ENCODE peak calls at places on chromosomes 13 and 19, in ten cellular contexts. O is IMR-90, G is spleen, S is A549, X is heart left ventricle, C is Peyer's patch, P is tibial nerve, U is body of pancreas, Q is breast epithelium, Z is upper lobe of left lung. F is an unnamed sample.

GRCh38 chr13:74770361-74770760 is 636.2 kb upstream of the KLF12 start:
- DNase-seq in O (peak; percentile 94), G (no peak), S (no peak), X (no peak), C (no peak), P (no peak), U (no peak), Q (no peak), Z (no peak), F (peak; percentile 2)

GRCh38 chr19:8004723-8005513 is 523 bp downstream of the ELAVL1 start:
- DNase-seq in O (peak; percentile 21), G (no peak), S (no peak), X (no peak), C (no peak), P (no peak), U (no peak), Q (no peak), Z (peak; percentile 87), F (no peak)

GRCh38 chr13:43802511-43802910 is 15.7 kb upstream of the ENOX1 start:
- DNase-seq in O (no peak), G (no peak), S (no peak), X (no peak), C (no peak), P (no peak), U (no peak), Q (no peak), Z (no peak), F (no peak)

GRCh38 chr13:112657850-112658445 is 31.9 kb upstream of the ATP11A start:
- DNase-seq in O (peak; percentile 81), G (no peak), S (no peak), X (no peak), C (peak; percentile 38), P (no peak), U (no peak), Q (peak; percentile 50), Z (no peak), F (no peak)

GRCh38 chr13:78875792-78876580 is 217.0 kb upstream of the OBI1 start:
- DNase-seq in O (no peak), G (no peak), S (no peak), X (no peak), C (no peak), P (no peak), U (no peak), Q (no peak), Z (peak; percentile 59), F (no peak)

GRCh38 chr13:92175330-92175729 is 776.9 kb downstream of the GPC5 start:
- DNase-seq in O (peak; percentile 62), G (no peak), S (no peak), X (no peak), C (no peak), P (peak; percentile 15), U (peak; percentile 27), Q (no peak), Z (no peak), F (peak; percentile 22)

GRCh38 chr13:84648069-84648640 is 765.9 kb upstream of the SLITRK1 start:
- DNase-seq in O (no peak), G (no peak), S (no peak), X (no peak), C (no peak), P (no peak), U (no peak), Q (no peak), Z (no peak), F (no peak)

GRCh38 chr13:100707818-100708740 is 33.5 kb upstream of the TMTC4 start:
- DNase-seq in O (no peak), G (no peak), S (no peak), X (no peak), C (no peak), P (no peak), U (no peak), Q (no peak), Z (no peak), F (no peak)

GRCh38 chr19:51440846-51441409 is 17.3 kb downstream of the SIGLEC8 start:
- DNase-seq in O (no peak), G (peak; percentile 76), S (no peak), X (no peak), C (no peak), P (no peak), U (no peak), Q (no peak), Z (no peak), F (no peak)

GRCh38 chr13:46598140-46598819 is 45.3 kb downstream of the LRCH1 start:
- DNase-seq in O (no peak), G (no peak), S (no peak), X (no peak), C (no peak), P (no peak), U (no peak), Q (no peak), Z (no peak), F (no peak)

GRCh38 chr13:99339736-99340392 is 32.7 kb upstream of the GPR183 start:
- DNase-seq in O (peak; percentile 72), G (no peak), S (no peak), X (no peak), C (peak; percentile 74), P (no peak), U (peak; percentile 32), Q (no peak), Z (no peak), F (no peak)

GRCh38 chr13:38180100-38180499 is 169.6 kb upstream of the UFM1 start:
- DNase-seq in O (peak; percentile 2), G (no peak), S (no peak), X (no peak), C (no peak), P (no peak), U (no peak), Q (no peak), Z (no peak), F (no peak)

GRCh38 chr19:3129112-3129511 is 6.7 kb upstream of the GNA15 start:
- DNase-seq in O (peak; percentile 71), G (no peak), S (no peak), X (peak; percentile 9), C (no peak), P (peak; percentile 54), U (peak; percentile 48), Q (no peak), Z (no peak), F (no peak)

GRCh38 chr19:16896913-16897571 is 8.2 kb downstream of the F2RL3 start:
- DNase-seq in O (peak; percentile 91), G (peak; percentile 95), S (peak; percentile 65), X (peak; percentile 94), C (peak; percentile 94), P (peak; percentile 97), U (peak; percentile 97), Q (peak; percentile 98), Z (peak; percentile 96), F (peak; percentile 80)

GRCh38 chr19:19711306-19711933 is 21.5 kb downstream of the ZNF14 start:
- DNase-seq in O (no peak), G (no peak), S (no peak), X (no peak), C (no peak), P (no peak), U (no peak), Q (no peak), Z (no peak), F (no peak)

GRCh38 chr19:39399684-39400465 is 6.8 kb upstream of the ZFP36 start:
- DNase-seq in O (no peak), G (no peak), S (no peak), X (no peak), C (no peak), P (no peak), U (no peak), Q (no peak), Z (no peak), F (no peak)

GRCh38 chr19:2269244-2270156 is 12.5 kb downstream of the PEAK3 start:
- DNase-seq in O (peak; percentile 93), G (peak; percentile 98), S (peak; percentile 95), X (peak; percentile 98), C (peak; percentile 99), P (peak; percentile 92), U (peak; percentile 98), Q (peak; percentile 99), Z (peak; percentile 100), F (peak; percentile 100)

GRCh38 chr13:79645569-79645968 is 164.6 kb downstream of the NDFIP2 start:
- DNase-seq in O (no peak), G (no peak), S (no peak), X (no peak), C (no peak), P (no peak), U (no peak), Q (no peak), Z (no peak), F (no peak)

GRCh38 chr13:44312898-44313551 is 60.6 kb upstream of the SERP2 start:
- DNase-seq in O (peak; percentile 95), G (no peak), S (peak; percentile 14), X (no peak), C (no peak), P (no peak), U (no peak), Q (no peak), Z (no peak), F (no peak)

GRCh38 chr13:44300895-44301638 is 72.6 kb upstream of the SERP2 start:
- DNase-seq in O (peak; percentile 87), G (no peak), S (peak; percentile 61), X (peak; percentile 66), C (no peak), P (no peak), U (peak; percentile 70), Q (peak; percentile 60), Z (no peak), F (peak; percentile 21)

GRCh38 chr13:74910399-74910798 is 571.6 kb downstream of the TBC1D4 start:
- DNase-seq in O (no peak), G (no peak), S (no peak), X (no peak), C (no peak), P (no peak), U (no peak), Q (no peak), Z (no peak), F (no peak)

GRCh38 chr13:42393573-42394360 is 121.8 kb downstream of the AKAP11 start:
- DNase-seq in O (no peak), G (no peak), S (no peak), X (no peak), C (no peak), P (no peak), U (no peak), Q (no peak), Z (no peak), F (no peak)
- TF ChIP-seq POLR2A in O (no peak), G (no peak), S (no peak), X (no peak), C (no peak), P (no peak), U (no peak), Q (no peak), Z (no peak), F (no peak)

GRCh38 chr19:41226053-41226873 is 7.2 kb downstream of the AXL start:
- DNase-seq in O (peak; percentile 82), G (no peak), S (peak; percentile 97), X (peak; percentile 73), C (peak; percentile 82), P (peak; percentile 47), U (peak; percentile 62), Q (peak; percentile 63), Z (peak; percentile 94), F (peak; percentile 88)
- TF ChIP-seq POLR2A in O (no peak), G (no peak), S (no peak), X (no peak), C (peak; percentile 72), P (no peak), U (peak; percentile 21), Q (no peak), Z (peak; percentile 35), F (peak; percentile 30)

GRCh38 chr19:42254083-42254849 is 662 bp downstream of the ERF start:
- DNase-seq in O (peak; percentile 32), G (peak; percentile 95), S (peak; percentile 92), X (peak; percentile 84), C (peak; percentile 95), P (peak; percentile 79), U (peak; percentile 82), Q (peak; percentile 69), Z (peak; percentile 93), F (no peak)
- TF ChIP-seq POLR2A in O (no peak), G (no peak), S (peak; percentile 13), X (no peak), C (peak; percentile 34), P (peak; percentile 17), U (no peak), Q (no peak), Z (no peak), F (no peak)

GRCh38 chr19:33521480-33522370 is at the start of gene PEPD:
- DNase-seq in O (peak; percentile 82), G (peak; percentile 94), S (peak; percentile 100), X (peak; percentile 91), C (peak; percentile 95), P (peak; percentile 89), U (peak; percentile 88), Q (peak; percentile 86), Z (peak; percentile 97), F (peak; percentile 100)
- TF ChIP-seq POLR2A in O (peak; percentile 85), G (peak; percentile 16), S (peak; percentile 98), X (no peak), C (peak; percentile 83), P (no peak), U (peak; percentile 63), Q (no peak), Z (peak; percentile 81), F (peak; percentile 96)

F was measured in H54.